ENCODE peak calls at places on chromosomes 2 and 18, in nine cellular contexts. Y is neural progenitor cell; P is caudate nucleus; Q is EL; E is tibial nerve; G is islet precursor cell; H is colonic mucosa; J is stimulated activated CD4-positive, alpha-beta T cell treated with anti-CD3 and anti-CD28 coated beads, TNF-alpha, amount 100 ng/mL, for 4 hours; V is NCI-H2081. D is an unnamed sample.

GRCh38 chr2:54208364-54209240 is 47.4 kb downstream of the TSPYL6 start:
- DNase-seq in Y (no peak), P (no peak), Q (peak; percentile 63), E (no peak), G (no peak), H (no peak), J (no peak), V (no peak), D (no peak)

GRCh38 chr2:69601179-69601612 is 42.3 kb downstream of the AAK1 start:
- DNase-seq in Y (no peak), P (no peak), Q (peak; percentile 91), E (no peak), G (peak; percentile 87), H (no peak), J (no peak), V (no peak), D (no peak)

GRCh38 chr18:7232218-7232617 is 1.3 kb downstream of the LRRC30 start:
- DNase-seq in Y (no peak), P (no peak), Q (no peak), E (no peak), G (no peak), H (no peak), J (no peak), V (no peak), D (no peak)

GRCh38 chr2:228527481-228527880 is 346.0 kb upstream of the SPHKAP start:
- DNase-seq in Y (no peak), P (no peak), Q (peak; percentile 40), E (no peak), G (no peak), H (no peak), J (no peak), V (no peak), D (no peak)

GRCh38 chr2:199851886-199852285 is 894 bp upstream of the FTCDNL1 start:
- DNase-seq in Y (no peak), P (no peak), Q (no peak), E (no peak), G (no peak), H (no peak), J (no peak), V (peak; percentile 70), D (no peak)

GRCh38 chr18:9653390-9653789 is 39.0 kb upstream of the PPP4R1 start:
- DNase-seq in Y (no peak), P (peak; percentile 71), Q (peak; percentile 54), E (no peak), G (no peak), H (no peak), J (no peak), V (no peak), D (no peak)

GRCh38 chr2:98507940-98508689 is 63.5 kb downstream of the INPP4A start:
- DNase-seq in Y (no peak), P (no peak), Q (no peak), E (no peak), G (no peak), H (no peak), J (no peak), V (no peak), D (no peak)

GRCh38 chr2:208135794-208136369 is 6.3 kb upstream of the CRYGC start:
- DNase-seq in Y (no peak), P (no peak), Q (no peak), E (no peak), G (no peak), H (no peak), J (no peak), V (no peak), D (no peak)

GRCh38 chr2:12534646-12535263 is 182.0 kb upstream of the TRIB2 start:
- DNase-seq in Y (peak; percentile 13), P (no peak), Q (peak; percentile 97), E (no peak), G (peak; percentile 58), H (no peak), J (no peak), V (no peak), D (no peak)

GRCh38 chr2:181953773-181954537 is 31.7 kb upstream of the PPP1R1C start:
- DNase-seq in Y (peak; percentile 90), P (no peak), Q (peak; percentile 56), E (peak; percentile 25), G (peak; percentile 89), H (peak; percentile 83), J (peak; percentile 23), V (peak; percentile 18), D (peak; percentile 67)

GRCh38 chr2:62934501-62934900 is 116.1 kb upstream of the OTX1 start:
- DNase-seq in Y (no peak), P (no peak), Q (no peak), E (no peak), G (no peak), H (no peak), J (no peak), V (no peak), D (no peak)

GRCh38 chr18:44654555-44654954 is 26.1 kb upstream of the SETBP1 start:
- DNase-seq in Y (no peak), P (no peak), Q (peak; percentile 93), E (no peak), G (peak; percentile 56), H (no peak), J (no peak), V (no peak), D (no peak)

GRCh38 chr2:128535928-128536327 is 217.3 kb upstream of the HS6ST1 start:
- DNase-seq in Y (no peak), P (no peak), Q (peak; percentile 86), E (no peak), G (peak; percentile 79), H (no peak), J (no peak), V (no peak), D (no peak)

GRCh38 chr2:162106146-162106551 is 32.1 kb upstream of the DPP4 start:
- DNase-seq in Y (no peak), P (no peak), Q (peak; percentile 30), E (no peak), G (no peak), H (no peak), J (no peak), V (no peak), D (no peak)

GRCh38 chr18:21741511-21742322 is 1.1 kb downstream of the MIB1 start:
- DNase-seq in Y (no peak), P (no peak), Q (peak; percentile 45), E (no peak), G (no peak), H (peak; percentile 27), J (no peak), V (peak; percentile 21), D (no peak)

GRCh38 chr2:191555092-191555742 is 122.7 kb upstream of the NABP1 start:
- DNase-seq in Y (peak; percentile 83), P (peak; percentile 64), Q (peak; percentile 82), E (peak; percentile 78), G (peak; percentile 87), H (peak; percentile 93), J (peak; percentile 73), V (peak; percentile 84), D (peak; percentile 85)

GRCh38 chr2:156182132-156182531 is 150.4 kb downstream of the NR4A2 start:
- DNase-seq in Y (no peak), P (no peak), Q (no peak), E (no peak), G (peak; percentile 71), H (peak; percentile 76), J (no peak), V (peak; percentile 43), D (peak; percentile 47)

GRCh38 chr2:96832751-96833507 is 10.9 kb downstream of the ANKRD23 start:
- DNase-seq in Y (peak; percentile 93), P (no peak), Q (peak; percentile 73), E (no peak), G (peak; percentile 95), H (no peak), J (no peak), V (peak; percentile 79), D (peak; percentile 75)

GRCh38 chr2:197934926-197935274 is 130.5 kb downstream of the PLCL1 start:
- DNase-seq in Y (no peak), P (no peak), Q (no peak), E (no peak), G (no peak), H (no peak), J (no peak), V (no peak), D (no peak)

D was measured in lung.